ENCODE peak calls at places on chromosomes 4 and X, in six cellular contexts. Y, H, M, L, T and J are unnamed samples.
A peak's percentile ranks its signal among the peaks of the same experiment; 100 is the strongest.

GRCh38 chr4:244471-244870 is 60.8 kb downstream of the ZNF732 start:
- DNase-seq in Y (peak; percentile 57), H (peak; percentile 1), M (peak; percentile 41), L (no peak), T (no peak), J (peak; percentile 42)

GRCh38 chr4:93731448-93731847 is 97.1 kb upstream of the ATOH1 start:
- DNase-seq in Y (no peak), H (no peak), M (no peak), L (no peak), T (no peak), J (no peak)

GRCh38 chr4:159705334-159705733 is 602.5 kb downstream of the RAPGEF2 start:
- DNase-seq in Y (no peak), H (no peak), M (no peak), L (no peak), T (no peak), J (no peak)

GRCh38 chr4:134072137-134072536 is 129.5 kb downstream of the PABPC4L start:
- DNase-seq in Y (no peak), H (no peak), M (no peak), L (no peak), T (no peak), J (no peak)

GRCh38 chr4:3689006-3689405 is 77.2 kb upstream of the ADRA2C start:
- DNase-seq in Y (no peak), H (no peak), M (no peak), L (no peak), T (no peak), J (no peak)

GRCh38 chr4:123102897-123103489 is 180.6 kb upstream of the NUDT6 start:
- DNase-seq in Y (no peak), H (peak; percentile 16), M (no peak), L (no peak), T (peak; percentile 34), J (peak; percentile 52)

GRCh38 chr4:76504613-76505465 is 69.8 kb downstream of the SHROOM3 start:
- DNase-seq in Y (no peak), H (peak; percentile 25), M (no peak), L (no peak), T (peak; percentile 59), J (peak; percentile 59)

GRCh38 chr4:20044936-20045335 is 206.8 kb upstream of the SLIT2 start:
- DNase-seq in Y (no peak), H (no peak), M (no peak), L (no peak), T (no peak), J (no peak)

GRCh38 chr4:183430317-183430986 is 14.0 kb upstream of the CDKN2AIP start:
- DNase-seq in Y (peak; percentile 38), H (no peak), M (peak; percentile 31), L (peak; percentile 58), T (no peak), J (no peak)

GRCh38 chr4:83212041-83212851 is 72.4 kb downstream of the COQ2 start:
- DNase-seq in Y (peak; percentile 78), H (no peak), M (no peak), L (peak; percentile 75), T (no peak), J (peak; percentile 90)

GRCh38 chr4:122542411-122543236 is 78.2 kb downstream of the IL21 start:
- DNase-seq in Y (no peak), H (peak; percentile 29), M (no peak), L (no peak), T (peak; percentile 4), J (peak; percentile 85)

GRCh38 chrX:12701625-12702024 is 89.6 kb upstream of the PRPS2 start:
- DNase-seq in Y (peak; percentile 38), H (peak; percentile 16), M (peak; percentile 9), L (no peak), T (peak; percentile 15), J (peak; percentile 71)
- TF ChIP-seq CTCF in Y (peak; percentile 23), H (peak; percentile 55), M (peak; percentile 48), L (peak; percentile 46), T (peak; percentile 60), J (peak; percentile 59)

GRCh38 chrX:13669246-13669689 is 16.3 kb downstream of the TCEANC start:
- DNase-seq in Y (peak; percentile 82), H (peak; percentile 94), M (no peak), L (no peak), T (peak; percentile 95), J (peak; percentile 89)
- H3K4me3 ChIP-seq in Y (no peak overlapping the region), H (no peak overlapping the region), M (no peak overlapping the region), L (no peak overlapping the region), T (no peak overlapping the region), J (peak overlapping the region; percentile 50)

DNA sequence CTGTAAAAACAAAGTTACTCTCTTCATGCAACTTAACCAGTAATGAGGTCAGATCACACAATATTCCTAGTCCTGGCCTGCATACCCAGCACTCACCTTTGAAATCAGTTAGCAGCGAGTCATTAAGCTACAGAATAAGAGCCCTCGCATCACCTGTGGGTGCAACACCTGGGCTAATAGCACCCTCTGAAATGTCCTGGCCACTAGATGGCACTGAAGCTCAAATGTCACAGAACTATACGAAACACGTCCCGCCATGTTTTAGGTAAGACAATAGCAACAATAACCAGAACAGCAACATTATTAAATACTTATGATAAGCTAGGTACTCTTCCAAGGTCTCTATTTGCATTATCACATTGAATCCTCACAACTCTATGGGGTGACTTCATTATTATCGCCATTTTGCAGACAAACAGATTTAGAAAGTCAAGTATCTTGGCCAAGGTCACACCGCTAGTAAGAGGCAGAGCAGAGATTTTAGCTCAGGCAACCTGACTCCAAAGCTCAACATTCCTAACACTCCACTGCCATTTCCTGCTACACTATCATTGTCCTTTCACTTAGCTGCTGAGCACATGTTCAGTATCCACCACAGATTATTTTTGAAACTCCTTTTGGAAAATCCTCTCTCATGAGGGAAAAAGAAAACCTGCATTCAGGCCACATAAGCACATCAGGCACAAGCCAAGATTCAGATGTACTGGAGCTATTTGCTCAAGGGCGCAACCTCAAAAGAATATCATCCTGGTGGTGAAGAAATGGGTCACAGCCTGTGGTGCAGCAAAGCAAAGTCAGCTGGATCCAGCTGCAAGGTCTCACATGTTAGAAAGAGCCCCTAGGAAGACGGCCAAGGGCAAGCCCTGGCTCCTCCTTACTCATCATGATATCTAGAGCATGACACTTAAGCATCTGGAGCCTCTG is 59.5 kb upstream of the KDR start:
- DNase-seq in Y (peak; percentile 66), H (no peak), M (peak; percentile 19), L (no peak), T (no peak), J (peak; percentile 61)
- TF ChIP-seq CTCF in Y (peak; percentile 31), H (peak; percentile 14), M (peak; percentile 62), L (peak; percentile 42), T (peak; percentile 33), J (peak; percentile 61)

GRCh38 chr4:54233697-54234496 is 4.8 kb downstream of the PDGFRA start:
- DNase-seq in Y (peak; percentile 70), H (no peak), M (peak; percentile 37), L (peak; percentile 92), T (peak; percentile 64), J (peak; percentile 81)
- H3K4me3 ChIP-seq in Y (peak overlapping the region; percentile 46), H (peak overlapping the region; percentile 81), M (no peak overlapping the region), L (peak overlapping the region; percentile 56), T (peak overlapping the region; percentile 69), J (peak overlapping the region; percentile 31)